ENCODE peak calls at places on chromosomes 5 and 9, in four cellular contexts. F is uterus; P is heart right ventricle; G is naive thymus-derived CD4-positive, alpha-beta T cell. W is an unnamed sample. For H3K36me3, the result is how much of the 10 kb centered on the place peaks cover.

GRCh38 chr9:16058131-16058549 is 505.3 kb downstream of the CCDC171 start:
- DNase-seq in F (no peak), P (no peak), G (no peak), W (no peak)

GRCh38 chr9:8883313-8883712 is 1083.7 kb upstream of the DMAC1 start:
- DNase-seq in P (no peak), G (no peak), F (no peak), W (no peak)

GRCh38 chr9:70410368-70410767 is 4.1 kb downstream of the KLF9 start:
- DNase-seq in F (no peak), P (no peak), G (no peak), W (no peak)

GRCh38 chr5:61328791-61329617 is 3.1 kb upstream of the ZSWIM6 start:
- DNase-seq in P (no peak), F (no peak), G (no peak), W (no peak)

GRCh38 chr9:86184125-86184524 is 75.3 kb downstream of the C9orf153 start:
- DNase-seq in P (no peak), G (no peak), F (no peak), W (no peak)

GRCh38 chr9:93172646-93173364 is 11.1 kb upstream of the WNK2 start:
- DNase-seq in P (no peak), G (no peak), F (no peak), W (no peak)

GRCh38 chr5:126139773-126140172 is 283.4 kb upstream of the GRAMD2B start:
- DNase-seq in P (no peak), G (no peak), F (no peak), W (no peak)

GRCh38 chr5:174581483-174581882 is 142.9 kb upstream of the MSX2 start:
- DNase-seq in F (no peak), P (no peak), G (no peak), W (no peak)

GRCh38 chr9:36450110-36450732 is 50.2 kb upstream of the RNF38 start:
- DNase-seq in G (no peak), F (no peak), P (no peak), W (no peak)

GRCh38 chr5:112986224-112986623 is 9.6 kb downstream of the DCP2 start:
- DNase-seq in F (no peak), P (no peak), G (no peak), W (no peak)

DNA sequence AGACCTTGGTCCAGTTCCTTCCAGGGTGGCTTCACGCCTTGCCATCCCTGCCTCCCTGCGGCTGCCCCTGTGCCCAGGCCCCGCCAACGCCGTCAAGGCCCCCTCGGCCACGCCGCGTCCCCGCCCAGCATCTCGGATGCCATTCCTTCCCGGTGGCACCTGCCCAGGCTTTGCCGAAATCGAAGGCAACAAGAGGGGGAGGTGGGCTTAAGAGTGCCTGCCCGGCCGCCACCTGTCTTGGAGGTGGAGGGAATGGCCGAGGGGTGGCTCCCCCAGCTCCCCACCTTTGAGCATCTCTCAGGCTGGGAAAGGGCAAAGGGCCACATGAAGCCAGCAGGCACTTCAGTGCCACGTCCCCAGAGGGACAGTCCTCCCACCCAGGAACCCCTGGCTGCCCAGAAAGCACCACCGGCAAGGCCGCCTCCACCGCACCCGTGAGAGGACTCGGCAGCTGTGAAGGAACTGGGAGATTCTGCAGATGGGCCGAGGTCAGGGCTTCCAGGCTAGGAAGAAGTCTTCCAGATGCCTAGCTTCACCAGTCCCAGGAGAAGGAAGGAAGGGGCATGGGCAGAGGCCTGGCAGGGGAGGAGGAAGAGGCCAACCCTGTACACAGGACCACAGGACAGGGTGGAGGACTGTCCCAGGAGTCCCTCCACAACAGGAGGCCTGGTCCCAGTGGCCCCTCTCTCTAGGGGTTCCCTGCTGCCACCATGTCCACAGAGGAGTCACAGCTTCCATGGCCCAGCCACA is 218.0 kb downstream of the FANCC start:
- DNase-seq in P (no peak), F (no peak), G (no peak), W (no peak)
- H3K27ac ChIP-seq in P (no peak), F (peak), G (no peak), W (peak)

GRCh38 chr5:95380103-95380628 is 11.0 kb upstream of the FAM81B start:
- DNase-seq in F (no peak), P (no peak), G (no peak), W (no peak)
- H3K36me3 ChIP-seq in F (under half), P (under half), G (under half), W (under half)

GRCh38 chr9:89359018-89359417 is 40.7 kb downstream of the SECISBP2 start:
- DNase-seq in F (no peak), P (no peak), G (no peak), W (peak)

GRCh38 chr9:89358376-89358775 is 40.1 kb downstream of the SECISBP2 start:
- DNase-seq in P (no peak), F (no peak), G (no peak), W (no peak)

GRCh38 chr9:89361031-89361430 is 42.7 kb downstream of the SECISBP2 start:
- DNase-seq in G (no peak), P (no peak), F (no peak), W (peak)

GRCh38 chr9:89360465-89360864 is 42.2 kb downstream of the SECISBP2 start:
- DNase-seq in G (no peak), P (no peak), F (no peak), W (peak)

GRCh38 chr9:89359636-89360315 is 41.5 kb downstream of the SECISBP2 start:
- DNase-seq in P (no peak), G (no peak), F (no peak), W (peak)
- H3K27ac ChIP-seq in P (peak), G (no peak), F (no peak), W (peak)

DNA sequence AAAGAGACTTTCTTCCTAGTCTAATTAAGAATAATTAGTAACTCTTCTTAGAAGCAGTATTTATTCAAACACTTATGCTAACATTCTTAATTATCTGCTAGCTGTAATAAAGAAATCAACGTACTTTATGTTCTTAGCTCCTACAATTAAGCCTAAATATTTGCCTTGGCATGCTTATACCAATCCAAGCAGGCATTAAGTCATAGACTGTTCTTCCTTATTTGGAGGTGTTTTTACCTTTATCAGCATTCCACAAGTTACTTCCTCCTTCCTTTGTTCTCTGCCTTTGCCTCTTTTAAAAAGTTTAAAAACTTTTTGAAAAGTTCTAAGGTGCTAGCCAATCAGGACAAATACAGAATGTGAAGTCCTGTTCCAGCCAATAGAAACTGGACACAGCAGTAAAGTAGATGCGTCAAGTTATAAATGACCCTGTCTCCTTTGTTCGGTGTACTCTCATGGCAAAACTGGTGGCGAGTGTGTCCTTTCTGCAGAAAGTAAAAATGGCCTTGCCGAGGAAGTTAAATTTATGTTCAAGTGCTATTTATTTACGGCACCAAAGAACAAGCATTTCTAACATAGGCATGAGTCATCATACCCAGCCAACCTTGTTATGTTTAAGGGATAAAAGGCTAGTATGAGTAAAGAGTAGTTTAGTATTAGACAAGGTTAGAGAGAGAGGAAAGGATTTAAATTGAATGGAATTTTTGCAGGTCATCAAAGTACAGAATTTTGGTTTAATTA is 58.6 kb downstream of the GPBP1 start:
- DNase-seq in F (no peak), G (no peak), P (no peak), W (no peak)
- H3K36me3 ChIP-seq in F (under half), G (under half), P (under half), W (under half)

GRCh38 chr9:127769985-127770904 is 8.2 kb downstream of the SH2D3C start:
- DNase-seq in P (no peak), G (no peak), F (no peak), W (no peak)

GRCh38 chr9:127767405-127767804 is 11.1 kb downstream of the SH2D3C start:
- DNase-seq in P (no peak), G (no peak), F (no peak), W (no peak)

GRCh38 chr9:127769101-127769500 is 9.4 kb downstream of the SH2D3C start:
- DNase-seq in P (no peak), G (no peak), F (no peak), W (no peak)

GRCh38 chr9:127768666-127769065 is 9.8 kb downstream of the SH2D3C start:
- DNase-seq in F (no peak), G (no peak), P (no peak), W (no peak)

GRCh38 chr9:127767909-127768331 is 10.5 kb downstream of the SH2D3C start:
- DNase-seq in F (no peak), G (no peak), P (peak), W (no peak)
- H3K27ac ChIP-seq in F (peak), G (peak), P (peak), W (peak)

GRCh38 chr5:179610903-179611265 is 12.6 kb downstream of the HNRNPH1 start:
- DNase-seq in F (no peak), P (no peak), G (no peak), W (no peak)
- H3K36me3 ChIP-seq in F (under half), P (half or more), G (half or more), W (under half)

DNA sequence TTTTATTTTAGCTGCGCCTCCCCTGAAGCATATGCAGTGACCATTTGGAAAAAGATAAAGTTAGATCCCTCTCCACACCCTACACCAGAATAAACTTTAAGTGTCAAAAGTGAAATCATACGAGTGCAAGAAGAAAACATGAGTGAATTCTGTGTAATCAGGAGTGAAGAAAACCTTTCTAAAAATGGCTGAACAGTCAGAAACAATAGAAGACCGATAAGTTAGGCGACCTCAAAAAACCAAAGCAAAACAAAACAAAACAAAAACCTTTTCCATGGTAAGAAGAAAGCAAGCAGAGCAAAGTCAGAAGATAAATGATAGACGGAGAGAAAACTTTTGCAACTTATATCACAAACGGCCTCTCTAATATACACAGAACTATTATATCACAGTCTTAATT is 16.6 kb upstream of the TSC1 start:
- DNase-seq in P (no peak), F (no peak), G (no peak), W (no peak)
- H3K27ac ChIP-seq in P (no peak), F (no peak), G (no peak), W (no peak)

GRCh38 chr5:151121652-151122051 is 35.9 kb downstream of the ANXA6 start:
- DNase-seq in F (no peak), P (no peak), G (no peak), W (peak)
- H3K36me3 ChIP-seq in F (under half), P (half or more), G (half or more), W (under half)